ENCODE peak calls at places on chromosomes 2 and 18, in five cellular contexts. R, L, D, O and W are unnamed samples.

GRCh38 chr2:231188506-231189170 is 9.8 kb upstream of the ARMC9 start:
- DNase-seq in R (no peak), L (no peak), D (no peak), O (no peak), W (peak; percentile 44)

GRCh38 chr18:38663270-38663669 is 1097.7 kb upstream of the CELF4 start:
- DNase-seq in R (no peak), L (no peak), D (no peak), O (no peak), W (no peak)

GRCh38 chr2:222058830-222059229 is 240.0 kb downstream of the PAX3 start:
- DNase-seq in R (no peak), L (no peak), D (peak; percentile 42), O (no peak), W (no peak)

GRCh38 chr2:230765611-230766300 is 53.1 kb downstream of the CAB39 start:
- DNase-seq in R (no peak), L (peak; percentile 82), D (no peak), O (no peak), W (no peak)

GRCh38 chr18:78528437-78529228 is 451.0 kb upstream of the SALL3 start:
- DNase-seq in R (no peak), L (no peak), D (no peak), O (no peak), W (no peak)

GRCh38 chr2:55761024-55761423 is 67.4 kb upstream of the PNPT1 start:
- DNase-seq in R (no peak), L (no peak), D (no peak), O (no peak), W (no peak)

GRCh38 chr2:150145312-150145711 is 342.2 kb downstream of the RND3 start:
- DNase-seq in R (no peak), L (no peak), D (no peak), O (no peak), W (no peak)

GRCh38 chr18:52869942-52870907 is 530.2 kb downstream of the DCC start:
- DNase-seq in R (no peak), L (peak; percentile 71), D (no peak), O (no peak), W (peak; percentile 78)

GRCh38 chr18:31176531-31176930 is 13.9 kb upstream of the DSC1 start:
- DNase-seq in R (peak; percentile 80), L (no peak), D (no peak), O (no peak), W (no peak)

GRCh38 chr2:212535963-212536362 is 2.6 kb downstream of the ERBB4 start:
- DNase-seq in R (no peak), L (no peak), D (no peak), O (no peak), W (no peak)

GRCh38 chr2:9690252-9690651 is 59.5 kb upstream of the YWHAQ start:
- DNase-seq in R (no peak), L (peak; percentile 87), D (peak; percentile 63), O (no peak), W (peak; percentile 48)